ENCODE peak calls at places on chromosomes 3 and 15, in four cellular contexts. One of them, this sample, is unnamed.

GRCh38 chr3:128432898-128433629 is 33.6 kb downstream of the DNAJB8 start:
- DNase-seq in psoas muscle: peak
- DNase-seq in ovary: no peak
- DNase-seq in stomach: no peak
- DNase-seq in this sample: no peak

GRCh38 chr3:15279671-15280402 is 52.5 kb downstream of the SH3BP5 start:
- DNase-seq in ovary: no peak
- DNase-seq in psoas muscle: no peak
- DNase-seq in stomach: no peak
- DNase-seq in this sample: no peak

GRCh38 chr3:98817546-98817945 is 54.4 kb downstream of the ST3GAL6 start:
- DNase-seq in stomach: no peak
- DNase-seq in psoas muscle: no peak
- DNase-seq in ovary: no peak
- DNase-seq in this sample: no peak

GRCh38 chr3:24363242-24363641 is 131.4 kb downstream of the THRB start:
- DNase-seq in stomach: peak
- DNase-seq in psoas muscle: no peak
- DNase-seq in ovary: no peak
- DNase-seq in this sample: no peak

GRCh38 chr3:172536505-172536904 is 13.3 kb upstream of the TNFSF10 start:
- DNase-seq in ovary: no peak
- DNase-seq in stomach: peak
- DNase-seq in psoas muscle: no peak
- DNase-seq in this sample: no peak

GRCh38 chr3:31213869-31214486 is 318.7 kb upstream of the STT3B start:
- DNase-seq in stomach: no peak
- DNase-seq in ovary: no peak
- DNase-seq in psoas muscle: no peak
- DNase-seq in this sample: no peak

GRCh38 chr3:125585595-125586223 is 9.6 kb downstream of the OSBPL11 start:
- DNase-seq in stomach: peak
- DNase-seq in ovary: peak
- DNase-seq in psoas muscle: no peak
- DNase-seq in this sample: peak

GRCh38 chr15:84863480-84864428 is 20.7 kb upstream of the SLC28A1 start:
- DNase-seq in stomach: no peak
- DNase-seq in ovary: no peak
- DNase-seq in psoas muscle: no peak
- DNase-seq in this sample: no peak

GRCh38 chr3:155664922-155665695 is 79.8 kb downstream of the PLCH1 start:
- DNase-seq in ovary: peak
- DNase-seq in stomach: peak
- DNase-seq in psoas muscle: peak
- DNase-seq in this sample: peak

GRCh38 chr3:155428558-155428957 is 135.1 kb upstream of the STRIT1 start:
- DNase-seq in psoas muscle: no peak
- DNase-seq in ovary: no peak
- DNase-seq in stomach: no peak
- DNase-seq in this sample: no peak

GRCh38 chr3:54837964-54838363 is 89.9 kb downstream of the LRTM1 start:
- DNase-seq in stomach: no peak
- DNase-seq in ovary: no peak
- DNase-seq in psoas muscle: no peak
- DNase-seq in this sample: no peak

GRCh38 chr3:129569856-129570255 is 26.9 kb downstream of the H1-8 start:
- DNase-seq in psoas muscle: no peak
- DNase-seq in stomach: no peak
- DNase-seq in ovary: no peak
- DNase-seq in this sample: no peak

GRCh38 chr15:33724321-33725036 is 243.8 kb upstream of the CHRM5 start:
- DNase-seq in ovary: no peak
- DNase-seq in psoas muscle: no peak
- DNase-seq in stomach: no peak
- DNase-seq in this sample: no peak

GRCh38 chr3:63951901-63952594 is 39.9 kb upstream of the SCAANT1 start:
- DNase-seq in stomach: no peak
- DNase-seq in ovary: no peak
- DNase-seq in psoas muscle: no peak
- DNase-seq in this sample: no peak

GRCh38 chr15:67403428-67403827 is 117.5 kb upstream of the C15orf61 start:
- DNase-seq in stomach: no peak
- DNase-seq in psoas muscle: no peak
- DNase-seq in ovary: no peak
- DNase-seq in this sample: no peak

GRCh38 chr15:37771462-37771861 is 163.0 kb upstream of the TMCO5A start:
- DNase-seq in psoas muscle: no peak
- DNase-seq in stomach: no peak
- DNase-seq in ovary: no peak
- DNase-seq in this sample: no peak

GRCh38 chr3:154090116-154090420 is 31.1 kb upstream of the ARHGEF26 start:
- DNase-seq in ovary: no peak
- DNase-seq in psoas muscle: no peak
- DNase-seq in stomach: no peak
- DNase-seq in this sample: no peak

GRCh38 chr3:194808709-194809108 is 123.0 kb downstream of the FAM43A start:
- DNase-seq in ovary: no peak
- DNase-seq in stomach: no peak
- DNase-seq in psoas muscle: no peak
- DNase-seq in this sample: no peak

GRCh38 chr3:53630547-53630946 is 136.1 kb downstream of the CACNA1D start:
- DNase-seq in ovary: no peak
- DNase-seq in stomach: no peak
- DNase-seq in psoas muscle: no peak
- DNase-seq in this sample: no peak

GRCh38 chr3:43838877-43839276 is 148.1 kb downstream of the ABHD5 start:
- DNase-seq in ovary: no peak
- DNase-seq in stomach: no peak
- DNase-seq in psoas muscle: no peak
- DNase-seq in this sample: no peak

GRCh38 chr3:182092662-182093262 is 381.0 kb downstream of the SOX2 start:
- DNase-seq in stomach: no peak
- DNase-seq in psoas muscle: no peak
- DNase-seq in ovary: no peak
- DNase-seq in this sample: no peak

GRCh38 chr3:190044142-190044541 is 76.6 kb downstream of the P3H2 start:
- DNase-seq in stomach: no peak
- DNase-seq in psoas muscle: no peak
- DNase-seq in ovary: no peak
- DNase-seq in this sample: no peak

GRCh38 chr3:138455801-138456716 is 21.6 kb downstream of the ESYT3 start:
- DNase-seq in stomach: no peak
- DNase-seq in psoas muscle: no peak
- DNase-seq in ovary: no peak
- DNase-seq in this sample: peak

GRCh38 chr15:74228723-74229081 is 7.4 kb upstream of the CCDC33 start:
- DNase-seq in stomach: no peak
- DNase-seq in psoas muscle: peak
- DNase-seq in ovary: no peak
- DNase-seq in this sample: peak

GRCh38 chr3:133831966-133832801 is 26.6 kb downstream of the SRPRB start:
- DNase-seq in psoas muscle: no peak
- DNase-seq in ovary: no peak
- DNase-seq in stomach: no peak
- DNase-seq in this sample: peak

GRCh38 chr15:47743886-47744285 is 26.6 kb downstream of the SEMA6D start:
- DNase-seq in psoas muscle: no peak
- DNase-seq in ovary: no peak
- DNase-seq in stomach: no peak
- DNase-seq in this sample: no peak

GRCh38 chr3:195007794-195008193 is 263.2 kb downstream of the XXYLT1 start:
- DNase-seq in stomach: peak
- DNase-seq in psoas muscle: no peak
- DNase-seq in ovary: no peak
- DNase-seq in this sample: no peak

GRCh38 chr3:155744626-155745324 is at the start of gene PLCH1:
- DNase-seq in stomach: peak
- DNase-seq in ovary: peak
- DNase-seq in psoas muscle: peak
- DNase-seq in this sample: peak

GRCh38 chr3:126523745-126524428 is at the start of gene CHST13:
- DNase-seq in ovary: no peak
- DNase-seq in stomach: peak
- DNase-seq in psoas muscle: peak
- DNase-seq in this sample: peak

GRCh38 chr15:37891754-37892368 is 42.6 kb upstream of the TMCO5A start:
- DNase-seq in ovary: no peak
- DNase-seq in stomach: no peak
- DNase-seq in psoas muscle: no peak
- DNase-seq in this sample: peak

GRCh38 chr3:123397050-123397590 is 51.8 kb downstream of the ADCY5 start:
- DNase-seq in psoas muscle: peak
- DNase-seq in stomach: no peak
- DNase-seq in ovary: peak
- DNase-seq in this sample: no peak

DNA sequence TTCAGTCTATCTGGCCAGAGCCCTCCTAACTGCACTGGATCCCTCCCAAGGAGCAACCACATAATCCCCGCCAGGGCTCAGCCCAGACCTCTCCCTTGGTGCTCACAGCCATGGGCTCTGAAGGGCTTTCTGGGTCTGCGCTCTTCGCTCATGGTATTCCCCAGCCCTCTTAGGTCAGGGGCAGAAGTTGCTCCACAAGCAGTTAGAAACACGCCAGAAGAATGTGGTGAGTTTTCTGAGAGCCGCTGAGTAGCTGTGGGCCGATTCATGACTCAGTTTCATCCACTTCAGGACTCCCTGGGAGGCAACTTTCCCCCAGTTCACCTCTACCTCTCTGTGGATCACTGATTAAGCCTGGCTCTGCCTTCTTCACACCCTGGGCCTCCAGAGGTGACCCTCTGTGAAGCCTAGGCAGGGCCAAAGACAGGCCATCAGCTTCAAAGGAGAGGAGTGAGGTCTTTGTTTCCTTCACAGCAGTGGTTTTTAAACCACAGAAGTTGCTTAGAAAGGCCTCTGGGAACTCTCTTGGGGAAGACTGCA is 132.4 kb upstream of the LIPC start:
- DNase-seq in ovary: no peak
- DNase-seq in stomach: no peak
- DNase-seq in psoas muscle: peak
- DNase-seq in this sample: no peak
- TF ChIP-seq CTCF in ovary: no peak
- TF ChIP-seq CTCF in stomach: no peak
- TF ChIP-seq CTCF in psoas muscle: no peak
- TF ChIP-seq CTCF in this sample: no peak

GRCh38 chr15:57827021-57827420 is 120.5 kb downstream of the POLR2M start:
- DNase-seq in psoas muscle: no peak
- DNase-seq in ovary: no peak
- DNase-seq in stomach: no peak
- DNase-seq in this sample: no peak

GRCh38 chr15:57823325-57823860 is 116.9 kb downstream of the POLR2M start:
- DNase-seq in stomach: no peak
- DNase-seq in psoas muscle: no peak
- DNase-seq in ovary: no peak
- DNase-seq in this sample: no peak

GRCh38 chr15:57824186-57824585 is 117.7 kb downstream of the POLR2M start:
- DNase-seq in ovary: no peak
- DNase-seq in stomach: no peak
- DNase-seq in psoas muscle: no peak
- DNase-seq in this sample: no peak

GRCh38 chr15:57820119-57820518 is 113.6 kb downstream of the POLR2M start:
- DNase-seq in psoas muscle: no peak
- DNase-seq in ovary: no peak
- DNase-seq in stomach: no peak
- DNase-seq in this sample: no peak

DNA sequence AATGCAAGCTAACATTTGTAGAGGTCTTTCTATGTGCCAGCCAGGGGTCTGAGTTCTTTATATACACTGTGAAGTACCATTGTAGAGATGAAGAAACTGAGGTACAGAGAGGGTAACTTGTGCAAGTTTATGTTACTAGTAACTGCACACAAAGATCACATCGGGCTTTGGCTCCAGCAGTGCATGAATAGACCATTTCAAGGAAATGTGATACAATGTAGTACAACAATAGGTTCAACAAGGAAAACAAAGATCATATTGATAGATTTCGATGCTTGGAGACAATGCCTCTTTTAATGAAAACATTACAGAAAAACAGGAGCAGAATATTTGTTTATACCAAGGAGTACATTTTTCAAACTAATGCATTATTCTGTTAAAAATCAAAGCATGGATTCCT is 115.3 kb downstream of the POLR2M start:
- DNase-seq in psoas muscle: no peak
- DNase-seq in ovary: no peak
- DNase-seq in stomach: no peak
- DNase-seq in this sample: no peak
- TF ChIP-seq CTCF in psoas muscle: no peak
- TF ChIP-seq CTCF in ovary: no peak
- TF ChIP-seq CTCF in stomach: no peak
- TF ChIP-seq CTCF in this sample: no peak

GRCh38 chr15:40307421-40308165 is at the start of gene PLCB2:
- DNase-seq in ovary: no peak
- DNase-seq in stomach: no peak
- DNase-seq in psoas muscle: peak
- DNase-seq in this sample: no peak
- TF ChIP-seq CTCF in ovary: no peak
- TF ChIP-seq CTCF in stomach: no peak
- TF ChIP-seq CTCF in psoas muscle: no peak
- TF ChIP-seq CTCF in this sample: no peak

GRCh38 chr3:119695480-119695879 is 7.3 kb upstream of the CFAP91 start:
- DNase-seq in psoas muscle: no peak
- DNase-seq in ovary: no peak
- DNase-seq in stomach: no peak
- DNase-seq in this sample: no peak

GRCh38 chr3:119690043-119690656 is 12.7 kb upstream of the CFAP91 start:
- DNase-seq in ovary: no peak
- DNase-seq in stomach: no peak
- DNase-seq in psoas muscle: no peak
- DNase-seq in this sample: no peak
- TF ChIP-seq CTCF in ovary: peak
- TF ChIP-seq CTCF in stomach: no peak
- TF ChIP-seq CTCF in psoas muscle: peak
- TF ChIP-seq CTCF in this sample: peak

DNA sequence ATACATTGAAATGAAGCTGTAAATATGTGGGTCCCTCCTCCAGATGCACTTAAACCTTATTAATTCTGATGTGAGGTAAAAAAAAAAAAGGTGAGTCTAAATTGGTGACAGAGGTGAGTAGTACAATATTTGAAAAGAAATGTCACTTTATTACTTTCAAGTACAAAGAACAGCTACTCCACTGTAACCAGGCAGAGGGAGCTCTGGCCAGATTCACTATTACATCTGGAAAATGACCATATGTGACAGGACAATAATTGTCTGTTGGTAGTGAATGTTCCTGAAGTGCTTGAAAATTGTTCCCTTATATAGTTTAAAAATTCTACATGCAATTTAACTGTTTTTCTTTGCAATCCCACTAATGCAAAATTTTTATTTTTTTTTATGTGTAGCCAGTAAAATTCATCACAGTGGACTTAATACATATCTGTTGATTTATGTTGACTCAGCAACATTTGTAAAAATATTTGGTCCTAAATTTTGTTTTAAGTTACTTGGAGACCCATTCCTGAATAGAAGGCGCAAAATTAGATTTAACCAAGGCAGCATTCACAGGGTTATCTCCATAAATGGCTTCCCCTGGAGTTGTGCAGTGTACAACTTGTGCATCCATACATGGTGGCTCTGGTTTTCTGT is 231.9 kb upstream of the TBC1D5 start:
- DNase-seq in stomach: no peak
- DNase-seq in ovary: no peak
- DNase-seq in psoas muscle: no peak
- DNase-seq in this sample: no peak
- TF ChIP-seq CTCF in stomach: no peak
- TF ChIP-seq CTCF in ovary: no peak
- TF ChIP-seq CTCF in psoas muscle: no peak
- TF ChIP-seq CTCF in this sample: no peak